ENCODE peak calls at places on chromosomes 13 and 19, in ten cellular contexts. S is fibroblast of lung, W is heart right ventricle, C is coronary artery, K is activated B cell treated with CpG ODN at 0.5 μM for 24 hours, V is neural crest cell, E is fibroblast of the aortic adventitia, G is astrocyte of the spinal cord, P is tibial artery, U is osteocyte. I is an unnamed sample.

GRCh38 chr13:97182065-97182890 is 39.9 kb upstream of the MBNL2 start:
- DNase-seq in S (no peak), W (no peak), C (no peak), K (no peak), V (no peak), E (no peak), G (no peak), P (no peak), U (no peak), I (no peak)

GRCh38 chr19:37872383-37872782 is 34.0 kb downstream of the WDR87 start:
- DNase-seq in S (peak; percentile 36), W (no peak), C (no peak), K (no peak), V (no peak), E (no peak), G (no peak), P (no peak), U (no peak), I (no peak)

GRCh38 chr19:27993619-27994018 is 1219.3 kb downstream of the UQCRFS1 start:
- DNase-seq in S (no peak), W (no peak), C (no peak), K (no peak), V (no peak), E (no peak), G (no peak), P (no peak), U (no peak), I (no peak)

GRCh38 chr19:51427220-51427619 is 9.8 kb upstream of the SIGLEC10 start:
- DNase-seq in S (no peak), W (no peak), C (no peak), K (no peak), V (no peak), E (no peak), G (no peak), P (no peak), U (no peak), I (no peak)

GRCh38 chr13:73782781-73783180 is 351.4 kb downstream of the KLF12 start:
- DNase-seq in S (peak; percentile 67), W (no peak), C (no peak), K (no peak), V (no peak), E (no peak), G (peak; percentile 50), P (no peak), U (no peak), I (no peak)

GRCh38 chr19:10961073-10961762 is 388 bp downstream of the SMARCA4 start:
- DNase-seq in S (peak; percentile 13), W (peak; percentile 33), C (no peak), K (peak; percentile 74), V (peak; percentile 34), E (peak; percentile 28), G (no peak), P (no peak), U (no peak), I (peak; percentile 25)

GRCh38 chr13:48808689-48809088 is 155.0 kb downstream of the CYSLTR2 start:
- DNase-seq in S (peak; percentile 72), W (no peak), C (no peak), K (no peak), V (no peak), E (peak; percentile 26), G (peak; percentile 41), P (no peak), U (no peak), I (no peak)

GRCh38 chr19:29662604-29663404 is 2.5 kb upstream of the PLEKHF1 start:
- DNase-seq in S (peak; percentile 96), W (peak; percentile 62), C (peak; percentile 90), K (no peak), V (no peak), E (peak; percentile 99), G (peak; percentile 87), P (peak; percentile 85), U (peak; percentile 91), I (no peak)

GRCh38 chr19:47832723-47833122 is 11.0 kb downstream of the CRX start:
- DNase-seq in S (no peak), W (no peak), C (no peak), K (no peak), V (no peak), E (no peak), G (no peak), P (no peak), U (no peak), I (no peak)

GRCh38 chr13:71483733-71484132 is 383.3 kb downstream of the DACH1 start:
- DNase-seq in S (no peak), W (no peak), C (no peak), K (no peak), V (no peak), E (no peak), G (no peak), P (no peak), U (no peak), I (no peak)

DNA sequence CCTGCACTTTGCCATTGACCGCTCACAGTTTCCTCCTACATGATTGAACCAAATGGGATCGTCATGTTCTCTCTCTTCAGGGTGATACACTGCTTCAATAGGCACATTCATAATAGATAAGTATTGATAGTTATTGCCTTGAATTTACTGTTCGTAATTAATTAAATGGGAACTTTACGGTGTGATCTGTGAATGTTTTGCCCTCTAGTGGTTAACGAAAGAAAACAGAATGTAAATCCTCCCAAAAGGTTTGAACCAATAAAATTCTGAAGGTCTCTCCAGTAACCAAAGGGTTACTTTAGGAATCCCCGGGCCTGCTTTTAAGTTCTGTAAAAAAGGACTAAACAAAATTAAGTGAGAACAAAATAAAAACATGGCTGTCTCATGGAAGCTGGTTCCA is 389.3 kb downstream of the DACH1 start:
- DNase-seq in S (peak; percentile 1), W (no peak), C (no peak), K (no peak), V (no peak), E (no peak), G (peak; percentile 3), P (no peak), U (no peak), I (peak; percentile 7)
- TF ChIP-seq CTCF in S (no peak), W (peak; percentile 23), C (no peak), K (no peak), V (peak; percentile 66), E (no peak), G (peak; percentile 45), P (no peak), U (peak; percentile 63), I (peak; percentile 33)

GRCh38 chr13:102220681-102221228 is 181.1 kb downstream of the FGF14 start:
- DNase-seq in S (no peak), W (no peak), C (no peak), K (no peak), V (no peak), E (peak; percentile 13), G (no peak), P (no peak), U (no peak), I (no peak)

GRCh38 chr13:102227696-102228095 is 174.2 kb downstream of the FGF14 start:
- DNase-seq in S (no peak), W (no peak), C (no peak), K (no peak), V (no peak), E (no peak), G (no peak), P (no peak), U (no peak), I (no peak)

GRCh38 chr13:102225892-102226291 is 176.0 kb downstream of the FGF14 start:
- DNase-seq in S (no peak), W (no peak), C (no peak), K (no peak), V (no peak), E (no peak), G (no peak), P (no peak), U (no peak), I (no peak)

GRCh38 chr13:102231486-102231885 is 170.4 kb downstream of the FGF14 start:
- DNase-seq in S (no peak), W (no peak), C (no peak), K (no peak), V (no peak), E (no peak), G (no peak), P (no peak), U (no peak), I (no peak)

GRCh38 chr13:102226591-102226990 is 175.3 kb downstream of the FGF14 start:
- DNase-seq in S (no peak), W (no peak), C (no peak), K (no peak), V (no peak), E (no peak), G (no peak), P (no peak), U (no peak), I (no peak)
- TF ChIP-seq CTCF in S (no peak), W (no peak), C (no peak), K (no peak), V (no peak), E (no peak), G (no peak), P (no peak), U (no peak), I (no peak)

DNA sequence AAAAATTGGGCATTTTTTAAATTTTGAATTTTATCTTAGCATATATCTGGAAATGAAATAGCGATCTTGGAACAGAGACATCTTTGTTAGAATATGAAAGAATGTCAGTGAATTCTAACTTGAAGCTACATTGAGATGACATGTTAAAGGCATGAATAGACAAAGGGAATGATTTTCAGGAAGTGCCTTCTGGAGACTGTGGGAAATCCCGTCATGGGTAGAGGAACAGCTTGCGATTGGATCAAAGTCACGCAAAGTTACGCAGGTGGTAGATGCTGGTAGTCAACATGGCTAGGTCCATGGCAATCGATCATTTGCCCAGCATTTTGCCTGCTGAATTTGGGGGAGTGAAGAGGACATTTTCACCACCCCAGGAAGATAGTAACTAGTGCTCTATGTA is 43.5 kb downstream of the LRCH1 start:
- DNase-seq in S (no peak), W (no peak), C (no peak), K (no peak), V (no peak), E (no peak), G (no peak), P (no peak), U (no peak), I (no peak)
- TF ChIP-seq CTCF in S (no peak), W (no peak), C (no peak), K (no peak), V (no peak), E (no peak), G (no peak), P (no peak), U (no peak), I (no peak)

GRCh38 chr19:41355035-41355434 is 1.3 kb upstream of the TGFB1 start:
- DNase-seq in S (no peak), W (no peak), C (no peak), K (no peak), V (no peak), E (no peak), G (no peak), P (no peak), U (no peak), I (no peak)

GRCh38 chr19:41352609-41353465 is 885 bp downstream of the TGFB1 start:
- DNase-seq in S (peak; percentile 44), W (peak; percentile 63), C (peak; percentile 83), K (peak; percentile 83), V (peak; percentile 40), E (peak; percentile 46), G (peak; percentile 46), P (peak; percentile 64), U (peak; percentile 88), I (peak; percentile 88)

GRCh38 chr19:41353466-41354342 is at the start of gene TGFB1:
- DNase-seq in S (peak; percentile 85), W (peak; percentile 89), C (peak; percentile 95), K (peak; percentile 92), V (peak; percentile 67), E (peak; percentile 88), G (peak; percentile 89), P (peak; percentile 90), U (peak; percentile 96), I (peak; percentile 98)

GRCh38 chr19:41355802-41356201 is 2.1 kb upstream of the TGFB1 start:
- DNase-seq in S (no peak), W (no peak), C (no peak), K (no peak), V (no peak), E (no peak), G (no peak), P (no peak), U (no peak), I (no peak)

GRCh38 chr19:41354343-41354974 is 737 bp upstream of the TGFB1 start:
- DNase-seq in S (no peak), W (peak; percentile 21), C (no peak), K (no peak), V (no peak), E (no peak), G (no peak), P (no peak), U (no peak), I (no peak)
- TF ChIP-seq CTCF in S (no peak), W (no peak), C (no peak), K (no peak), V (peak; percentile 5), E (no peak), G (no peak), P (no peak), U (no peak), I (no peak)

I was measured in GM13977.